ENCODE peak calls at places on chromosomes 5 and 9, in seven cellular contexts. I is right cardiac atrium, S is sigmoid colon, Y is PC-3, P is adipocyte, G is H1, R is lung. U is an unnamed sample.

GRCh38 chr9:110340306-110340705 is 2.6 kb upstream of the TXNDC8 start:
- DNase-seq in I (no peak), S (no peak), Y (peak; percentile 37), P (no peak), G (no peak), R (no peak), U (no peak)

GRCh38 chr5:68354315-68354714 is 138.8 kb downstream of the PIK3R1 start:
- DNase-seq in I (no peak), S (no peak), Y (no peak), P (no peak), G (no peak), R (no peak), U (no peak)

GRCh38 chr5:57175586-57175985 is 1.7 kb downstream of the GPBP1 start:
- DNase-seq in I (no peak), S (no peak), Y (no peak), P (peak; percentile 49), G (no peak), R (no peak), U (no peak)

GRCh38 chr5:80963966-80964481 is 3.9 kb downstream of the RASGRF2 start:
- DNase-seq in I (no peak), S (no peak), Y (peak; percentile 23), P (peak; percentile 61), G (no peak), R (no peak), U (no peak)

GRCh38 chr5:68224561-68225187 is 9.1 kb downstream of the PIK3R1 start:
- DNase-seq in I (no peak), S (no peak), Y (no peak), P (peak; percentile 67), G (no peak), R (no peak), U (no peak)

GRCh38 chr9:95092321-95093072 is 225.0 kb downstream of the FANCC start:
- DNase-seq in I (no peak), S (peak; percentile 72), Y (peak; percentile 78), P (peak; percentile 85), G (no peak), R (no peak), U (peak; percentile 56)

GRCh38 chr9:134418986-134419683 is 92.9 kb downstream of the RXRA start:
- DNase-seq in I (no peak), S (no peak), Y (no peak), P (no peak), G (no peak), R (no peak), U (no peak)

GRCh38 chr9:95049761-95050160 is 267.7 kb downstream of the FANCC start:
- DNase-seq in I (no peak), S (no peak), Y (no peak), P (peak; percentile 61), G (no peak), R (no peak), U (no peak)

GRCh38 chr5:163534476-163535172 is 29.2 kb downstream of the MAT2B start:
- DNase-seq in I (no peak), S (no peak), Y (no peak), P (no peak), G (no peak), R (no peak), U (no peak)

DNA sequence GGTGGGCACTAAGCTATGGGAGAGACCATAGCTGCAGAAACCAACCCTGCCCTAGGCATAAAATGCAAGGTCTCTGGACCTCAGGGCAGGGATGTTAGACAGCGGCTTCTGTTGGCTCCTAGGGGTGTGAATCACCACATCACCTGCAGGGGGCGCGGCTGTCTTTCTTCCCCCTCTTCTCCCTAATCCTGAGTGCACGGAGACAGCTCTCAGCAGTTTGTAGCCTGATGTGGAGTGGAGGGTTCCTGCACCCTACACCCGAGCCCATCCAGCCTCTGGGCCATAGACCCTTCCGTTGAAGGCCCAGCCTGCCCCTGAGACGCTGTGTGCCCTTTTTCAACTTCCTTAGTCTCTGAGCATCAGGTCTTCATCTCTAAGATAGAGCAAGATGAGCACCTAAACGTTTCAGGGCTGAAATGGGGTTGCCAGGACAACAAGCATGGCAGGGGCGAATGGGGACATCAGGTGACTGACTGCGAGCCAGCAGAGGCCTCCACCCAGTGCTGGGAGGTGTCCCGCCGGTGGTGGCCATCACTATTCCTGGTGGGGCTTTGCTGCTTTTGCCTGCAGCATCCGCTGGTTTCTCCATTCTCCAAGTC is 2.3 kb upstream of the SEC16A start:
- DNase-seq in I (peak; percentile 80), S (peak; percentile 91), Y (peak; percentile 64), P (peak; percentile 87), G (peak; percentile 93), R (peak; percentile 84), U (peak; percentile 84)
- H3K27me3 ChIP-seq in I (no peaks in the 10 kb centered on the region), S (no peaks in the 10 kb centered on the region), Y (no peaks in the 10 kb centered on the region), P (peaks cover 29% of the 10 kb centered on the region), G (no peaks in the 10 kb centered on the region), R (no peaks in the 10 kb centered on the region), U (no peaks in the 10 kb centered on the region)

GRCh38 chr5:150447188-150447587 is 2.4 kb downstream of the RPS14 start:
- DNase-seq in I (no peak), S (no peak), Y (no peak), P (no peak), G (no peak), R (no peak), U (no peak)

GRCh38 chr5:150448960-150449490 is 514 bp downstream of the RPS14 start:
- DNase-seq in I (no peak), S (no peak), Y (no peak), P (peak; percentile 58), G (no peak), R (no peak), U (no peak)

GRCh38 chr5:150446583-150446982 is 3.0 kb downstream of the RPS14 start:
- DNase-seq in I (no peak), S (no peak), Y (no peak), P (no peak), G (no peak), R (no peak), U (no peak)

GRCh38 chr5:150449491-150450339 is at the start of gene RPS14:
- DNase-seq in I (peak; percentile 96), S (peak; percentile 97), Y (peak; percentile 90), P (peak; percentile 94), G (peak; percentile 96), R (peak; percentile 94), U (peak; percentile 94)

DNA sequence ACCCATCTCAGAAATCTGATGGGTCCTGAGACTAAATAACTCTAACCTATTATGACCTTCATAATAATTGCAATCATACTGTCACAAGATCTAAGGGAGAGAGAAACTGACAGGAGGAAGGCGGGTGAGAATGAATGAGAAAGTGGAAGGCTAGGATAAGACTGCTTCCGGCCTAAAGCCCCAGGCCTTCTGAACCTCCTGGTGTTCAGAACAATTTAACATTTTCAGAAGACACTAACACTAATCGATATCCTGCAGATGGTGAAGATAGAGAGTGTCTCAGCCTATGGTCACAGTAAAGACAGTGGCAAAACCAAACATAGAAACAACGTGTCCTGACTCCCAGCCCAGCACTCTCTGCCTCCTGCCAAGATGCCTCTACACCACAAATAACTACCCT is 1.2 kb downstream of the RPS14 start:
- DNase-seq in I (no peak), S (no peak), Y (no peak), P (no peak), G (no peak), R (no peak), U (no peak)
- H3K4me3 ChIP-seq in I (peak overlapping the region; percentile 74), S (peak overlapping the region; percentile 78), Y (peak overlapping the region; percentile 95), P (peak overlapping the region; percentile 100), G (peak overlapping the region; percentile 97), R (peak overlapping the region; percentile 93), U (peak overlapping the region; percentile 100)

GRCh38 chr9:98978231-98978681 is 34.5 kb downstream of the COL15A1 start:
- DNase-seq in I (no peak), S (peak; percentile 63), Y (no peak), P (no peak), G (no peak), R (no peak), U (no peak)
- H3K27me3 ChIP-seq in I (no peaks in the 10 kb centered on the region), S (no peaks in the 10 kb centered on the region), Y (no peaks in the 10 kb centered on the region), P (peaks cover 20% of the 10 kb centered on the region), G (peaks cover 7% of the 10 kb centered on the region), R (no peaks in the 10 kb centered on the region), U (peaks cover 5% of the 10 kb centered on the region)

GRCh38 chr9:136718463-136719211 is 6.3 kb downstream of the DIPK1B start:
- DNase-seq in I (no peak), S (no peak), Y (no peak), P (no peak), G (no peak), R (no peak), U (no peak)

GRCh38 chr9:136720887-136721338 is 8.5 kb downstream of the DIPK1B start:
- DNase-seq in I (no peak), S (no peak), Y (no peak), P (no peak), G (no peak), R (no peak), U (no peak)

GRCh38 chr9:136721339-136722092 is 9.1 kb downstream of the DIPK1B start:
- DNase-seq in I (peak; percentile 80), S (no peak), Y (peak; percentile 12), P (no peak), G (no peak), R (no peak), U (peak; percentile 59)

GRCh38 chr9:136719212-136719880 is 7.0 kb downstream of the DIPK1B start:
- DNase-seq in I (no peak), S (no peak), Y (no peak), P (no peak), G (no peak), R (no peak), U (no peak)

DNA sequence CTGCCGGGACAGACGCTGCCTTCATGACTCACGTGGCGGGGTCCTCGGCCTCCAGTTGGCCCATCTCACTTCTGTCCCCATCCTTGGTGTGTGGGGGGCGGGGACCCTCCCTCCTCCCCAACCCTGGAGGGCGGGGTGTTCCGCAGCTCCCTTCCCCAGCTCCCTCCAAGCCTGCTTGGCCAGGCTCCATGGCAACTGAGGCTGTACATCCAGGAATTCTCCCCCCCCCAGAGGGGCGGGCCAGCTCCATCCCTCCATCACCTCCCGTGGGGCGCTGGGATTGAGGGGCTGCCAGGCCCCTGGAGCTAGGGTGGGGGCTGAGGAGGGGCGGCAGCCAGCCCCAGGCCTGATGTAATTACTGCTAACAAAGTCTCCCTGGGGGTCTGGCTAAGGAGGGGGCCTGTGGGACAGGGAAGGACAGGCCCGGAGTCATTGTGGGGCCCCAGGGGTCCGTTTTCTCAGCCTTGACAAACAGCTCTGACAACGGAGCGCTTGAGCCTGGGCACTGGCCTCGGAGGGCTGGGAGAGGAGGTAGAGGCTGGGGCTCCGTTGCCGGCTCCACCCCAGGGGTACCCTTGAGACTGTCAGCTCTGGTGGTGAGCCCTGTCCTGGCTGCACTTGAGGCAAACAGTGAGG is 8.0 kb downstream of the DIPK1B start:
- DNase-seq in I (peak; percentile 79), S (peak; percentile 84), Y (no peak), P (no peak), G (no peak), R (no peak), U (peak; percentile 60)
- H3K4me3 ChIP-seq in I (no peak overlapping the region), S (no peak overlapping the region), Y (no peak overlapping the region), P (no peak overlapping the region), G (no peak overlapping the region), R (no peak overlapping the region), U (no peak overlapping the region)

GRCh38 chr5:854966-855743 is 4.4 kb upstream of the ZDHHC11 start:
- DNase-seq in I (no peak), S (peak; percentile 56), Y (no peak), P (no peak), G (no peak), R (no peak), U (no peak)

GRCh38 chr5:855771-856530 is 5.2 kb upstream of the ZDHHC11 start:
- DNase-seq in I (no peak), S (peak; percentile 56), Y (no peak), P (no peak), G (no peak), R (no peak), U (no peak)

GRCh38 chr5:852431-853401 is 1.9 kb upstream of the ZDHHC11 start:
- DNase-seq in I (peak; percentile 6), S (peak; percentile 44), Y (no peak), P (no peak), G (no peak), R (no peak), U (no peak)

GRCh38 chr5:852018-852417 is 1.2 kb upstream of the ZDHHC11 start:
- DNase-seq in I (no peak), S (no peak), Y (no peak), P (no peak), G (no peak), R (no peak), U (no peak)

GRCh38 chr5:854217-854616 is 3.4 kb upstream of the ZDHHC11 start:
- DNase-seq in I (peak; percentile 7), S (peak; percentile 47), Y (no peak), P (no peak), G (no peak), R (no peak), U (no peak)
- H3K27me3 ChIP-seq in I (no peaks in the 10 kb centered on the region), S (peaks cover 46% of the 10 kb centered on the region), Y (no peaks in the 10 kb centered on the region), P (peaks cover 33% of the 10 kb centered on the region), G (no peaks in the 10 kb centered on the region), R (no peaks in the 10 kb centered on the region), U (peaks cover 19% of the 10 kb centered on the region)

U was measured in BE2C.